ENCODE peak calls at places on chromosome 10, in four cellular contexts. I, Q, A and J are unnamed samples.

GRCh38 chr10:53140516-53140915 is 367.9 kb upstream of the MBL2 start:
- DNase-seq in A (no peak), I (no peak), Q (no peak), J (no peak)

GRCh38 chr10:96797485-96797884 is 34.6 kb upstream of the LCOR start:
- DNase-seq in I (no peak), Q (no peak), A (no peak), J (no peak)

GRCh38 chr10:3424102-3424803 is 251.7 kb upstream of the PITRM1 start:
- DNase-seq in Q (peak; percentile 75), I (no peak), A (peak; percentile 91), J (no peak)

GRCh38 chr10:61325596-61325995 is 127.6 kb downstream of the TMEM26 start:
- DNase-seq in I (no peak), A (no peak), Q (no peak), J (no peak)

GRCh38 chr10:94293344-94293743 is 69.4 kb downstream of the NOC3L start:
- DNase-seq in I (no peak), Q (peak; percentile 37), A (no peak), J (no peak)

GRCh38 chr10:4162571-4163286 is 377.7 kb upstream of the KLF6 start:
- DNase-seq in A (no peak), I (no peak), Q (no peak), J (no peak)

GRCh38 chr10:63675171-63675570 is 154.0 kb downstream of the REEP3 start:
- DNase-seq in Q (no peak), I (no peak), A (no peak), J (no peak)

GRCh38 chr10:133270773-133271297 is 5.8 kb downstream of the ADAM8 start:
- DNase-seq in I (no peak), A (no peak), Q (no peak), J (no peak)

GRCh38 chr10:35336084-35336831 is at the start of gene CCNY:
- DNase-seq in I (peak; percentile 78), Q (peak; percentile 88), A (peak; percentile 87), J (peak; percentile 86)

GRCh38 chr10:108735380-108735779 is 1187.9 kb downstream of the XPNPEP1 start:
- DNase-seq in Q (no peak), A (no peak), I (no peak), J (no peak)

GRCh38 chr10:12419279-12419847 is 70.0 kb downstream of the CAMK1D start:
- DNase-seq in I (no peak), Q (no peak), A (no peak), J (peak; percentile 8)

GRCh38 chr10:58177362-58177947 is 90.2 kb downstream of the IPMK start:
- DNase-seq in I (no peak), Q (no peak), A (no peak), J (no peak)

GRCh38 chr10:77686096-77686495 is 48.5 kb upstream of the KCNMA1 start:
- DNase-seq in A (no peak), I (no peak), Q (no peak), J (no peak)

GRCh38 chr10:4034907-4035581 is 250.0 kb upstream of the KLF6 start:
- DNase-seq in Q (no peak), A (no peak), I (no peak), J (no peak)

GRCh38 chr10:77591238-77591880 is 46.2 kb downstream of the KCNMA1 start:
- DNase-seq in Q (no peak), A (no peak), I (no peak), J (no peak)

GRCh38 chr10:109773818-109774440 is 149.4 kb downstream of the XPNPEP1 start:
- DNase-seq in I (no peak), Q (no peak), A (no peak), J (peak; percentile 22)

GRCh38 chr10:62148155-62148554 is 120.5 kb downstream of the RTKN2 start:
- DNase-seq in A (no peak), I (no peak), Q (no peak), J (no peak)

GRCh38 chr10:112724404-112724991 is 225.5 kb upstream of the TCF7L2 start:
- DNase-seq in I (no peak), A (no peak), Q (no peak), J (peak; percentile 35)

GRCh38 chr10:62057359-62057758 is 155.9 kb downstream of the ARID5B start:
- DNase-seq in I (no peak), A (no peak), Q (no peak), J (no peak)

GRCh38 chr10:98196985-98197384 is 62.5 kb downstream of the R3HCC1L start:
- DNase-seq in I (no peak), Q (no peak), A (no peak), J (no peak)

GRCh38 chr10:25059990-25060389 is 43.6 kb downstream of the THNSL1 start:
- DNase-seq in I (peak; percentile 51), Q (peak; percentile 18), A (no peak), J (peak; percentile 94)

GRCh38 chr10:29631049-29631339 is 3.8 kb downstream of the SVIL start:
- DNase-seq in I (no peak), Q (no peak), A (no peak), J (no peak)

GRCh38 chr10:29628912-29629526 is 5.8 kb downstream of the SVIL start:
- DNase-seq in Q (no peak), A (no peak), I (no peak), J (no peak)

GRCh38 chr10:29634105-29634504 is 666 bp downstream of the SVIL start:
- DNase-seq in A (no peak), Q (no peak), I (no peak), J (no peak)

GRCh38 chr10:29627201-29628105 is 7.3 kb downstream of the SVIL start:
- DNase-seq in Q (no peak), I (no peak), A (no peak), J (no peak)

GRCh38 chr10:29630205-29631048 is 4.3 kb downstream of the SVIL start:
- DNase-seq in Q (no peak), I (no peak), A (no peak), J (no peak)
- H3K4me3 ChIP-seq in Q (peak overlapping the region; percentile 64), I (no peak overlapping the region), A (no peak overlapping the region), J (no peak overlapping the region)

GRCh38 chr10:106992064-106992463 is 172.4 kb downstream of the SORCS1 start:
- DNase-seq in I (no peak), Q (no peak), A (no peak), J (no peak)

GRCh38 chr10:106991084-106991483 is 173.4 kb downstream of the SORCS1 start:
- DNase-seq in Q (no peak), A (no peak), I (no peak), J (no peak)

GRCh38 chr10:106981461-106981850 is 183.1 kb downstream of the SORCS1 start:
- DNase-seq in A (no peak), Q (no peak), I (no peak), J (no peak)

GRCh38 chr10:106982248-106982647 is 182.3 kb downstream of the SORCS1 start:
- DNase-seq in A (no peak), I (no peak), Q (no peak), J (no peak)

GRCh38 chr10:106987362-106987761 is 177.1 kb downstream of the SORCS1 start:
- DNase-seq in I (no peak), A (no peak), Q (no peak), J (no peak)
- TF ChIP-seq CTCF in I (no peak), A (no peak), Q (no peak), J (no peak)

DNA sequence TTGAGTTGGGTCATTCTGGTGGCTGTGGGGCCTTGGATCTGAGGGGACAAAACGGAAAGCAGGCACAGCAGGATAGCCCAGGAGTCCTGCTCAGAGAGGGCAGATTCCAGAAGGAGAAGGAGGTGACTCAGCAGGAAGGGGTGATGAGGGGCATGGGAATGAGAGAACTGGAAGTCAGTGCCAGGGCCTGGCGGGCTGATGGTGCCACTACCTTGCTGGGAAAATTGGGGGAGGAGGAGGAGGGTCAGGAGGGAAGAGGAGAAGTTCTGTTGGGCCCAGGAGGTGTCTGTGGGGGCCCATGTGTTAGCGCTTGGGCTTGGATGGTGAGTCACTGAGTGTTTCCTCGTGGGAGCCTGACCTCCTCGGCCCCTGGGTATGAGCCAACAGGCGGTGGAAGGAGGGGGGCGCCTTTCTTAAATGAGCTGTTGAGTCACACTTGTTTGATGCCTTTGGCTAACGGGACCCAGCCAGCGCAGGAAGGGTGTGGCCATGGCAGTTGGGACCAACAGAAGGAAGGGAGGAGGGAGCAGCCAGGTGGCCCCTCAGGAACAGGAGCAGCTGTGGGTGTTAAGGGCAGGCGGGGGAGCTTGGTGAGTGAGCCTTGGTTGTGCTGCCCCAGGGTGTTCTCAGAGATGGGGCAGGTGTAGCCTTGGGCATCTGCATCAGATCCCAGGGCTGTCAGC is 130.0 kb upstream of the BTBD16 start:
- DNase-seq in A (peak; percentile 35), I (peak; percentile 50), Q (peak; percentile 93), J (peak; percentile 27)
- H3K4me1 ChIP-seq in A (peaks cover 37% of the 10 kb centered on the region), I (peaks cover 23% of the 10 kb centered on the region), Q (peaks cover 78% of the 10 kb centered on the region), J (no peaks in the 10 kb centered on the region)

GRCh38 chr10:91797077-91797690 is 1.0 kb upstream of the TNKS2 start:
- DNase-seq in A (no peak), Q (no peak), I (no peak), J (peak; percentile 45)
- H3K4me3 ChIP-seq in A (peak overlapping the region; percentile 78), Q (peak overlapping the region; percentile 81), I (no peak overlapping the region), J (peak overlapping the region; percentile 98)

GRCh38 chr10:101139421-101139911 is 8.4 kb downstream of the TLX1 start:
- DNase-seq in I (no peak), A (no peak), Q (no peak), J (peak; percentile 47)
- TF ChIP-seq CTCF in I (no peak), A (peak; percentile 32), Q (peak; percentile 50), J (peak; percentile 27)

GRCh38 chr10:5591336-5591824 is 66.6 kb downstream of the CALML3 start:
- DNase-seq in Q (no peak), A (no peak), I (no peak), J (peak; percentile 73)

GRCh38 chr10:5589071-5589962 is 64.6 kb downstream of the CALML3 start:
- DNase-seq in I (no peak), Q (no peak), A (no peak), J (no peak)

GRCh38 chr10:5590816-5591215 is 66.1 kb downstream of the CALML3 start:
- DNase-seq in A (no peak), I (no peak), Q (no peak), J (no peak)

GRCh38 chr10:5588603-5589002 is 63.8 kb downstream of the CALML3 start:
- DNase-seq in I (no peak), A (no peak), Q (no peak), J (no peak)

DNA sequence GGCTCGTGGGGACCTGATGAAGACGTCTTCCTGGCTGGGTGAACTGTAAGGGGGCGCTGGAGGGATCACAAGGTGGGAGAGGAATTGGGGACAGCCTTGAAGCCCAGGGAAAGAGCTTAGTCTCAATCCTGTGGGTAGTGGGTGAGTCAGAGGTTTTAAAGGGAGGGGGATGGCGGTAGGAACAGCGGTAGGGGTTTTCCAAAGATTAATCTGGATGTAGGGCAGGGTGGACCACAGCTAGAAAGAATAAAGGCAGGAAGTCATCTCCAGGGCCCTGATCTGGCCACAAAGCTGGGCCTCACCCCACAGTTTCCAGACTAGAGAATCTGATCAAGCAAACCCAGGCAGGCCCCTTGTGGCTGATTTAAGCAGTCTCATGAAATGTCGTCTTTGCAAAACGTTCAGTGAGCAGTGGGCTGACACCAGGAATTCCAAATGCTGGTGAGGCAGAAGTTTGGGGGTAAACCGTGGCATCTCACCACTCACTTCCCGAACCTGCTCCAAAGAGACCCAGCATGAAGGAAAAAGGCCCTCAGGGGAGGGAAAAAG is 65.3 kb downstream of the CALML3 start:
- DNase-seq in A (no peak), I (no peak), Q (no peak), J (no peak)
- H3K4me1 ChIP-seq in A (peaks cover 2% of the 10 kb centered on the region), I (no peaks in the 10 kb centered on the region), Q (peaks cover 39% of the 10 kb centered on the region), J (peaks cover 57% of the 10 kb centered on the region)